ENCODE peak calls at places on chromosomes 13 and 19, in nine cellular contexts. U, H, K, T, D, M, B, V and Y are unnamed samples.
A peak's percentile ranks its signal among the peaks of the same experiment; 100 is the strongest.

GRCh38 chr19:9061879-9062278 is 25.0 kb upstream of the OR1M1 start:
- DNase-seq in V (no peak), H (no peak), B (no peak), K (no peak), M (no peak), T (no peak), D (no peak), U (no peak), Y (no peak)

GRCh38 chr13:112689498-112690241 is at the start of gene ATP11A:
- DNase-seq in M (peak; percentile 92), B (peak; percentile 85), U (peak; percentile 91), T (peak; percentile 92), K (peak; percentile 97), D (peak; percentile 72), V (peak; percentile 77), H (peak; percentile 80), Y (peak; percentile 96)

GRCh38 chr13:46012404-46012803 is 40.1 kb downstream of the ZC3H13 start:
- DNase-seq in T (no peak), B (no peak), U (no peak), D (no peak), M (no peak), H (no peak), V (no peak), K (no peak), Y (no peak)

GRCh38 chr19:468587-469256 is 7.9 kb upstream of the SHC2 start:
- DNase-seq in T (no peak), B (no peak), V (no peak), H (no peak), U (no peak), D (no peak), M (no peak), K (no peak), Y (no peak)

GRCh38 chr19:5789886-5790572 is 934 bp downstream of the DUS3L start:
- DNase-seq in B (no peak), T (no peak), M (peak; percentile 67), V (peak; percentile 34), H (no peak), D (no peak), U (no peak), K (no peak), Y (no peak)

GRCh38 chr19:18685597-18686164 is 2.2 kb downstream of the CRTC1 start:
- DNase-seq in K (no peak), D (no peak), M (no peak), B (no peak), V (no peak), U (peak; percentile 13), T (no peak), H (no peak), Y (no peak)

GRCh38 chr19:18756896-18757295 is 34.2 kb downstream of the COMP start:
- DNase-seq in U (no peak), D (no peak), H (no peak), M (peak; percentile 41), V (peak; percentile 54), T (peak; percentile 77), B (no peak), K (no peak), Y (no peak)

GRCh38 chr13:98374750-98375149 is 197.7 kb upstream of the RNF113B start:
- DNase-seq in K (no peak), H (no peak), T (no peak), B (no peak), V (no peak), M (no peak), U (no peak), D (no peak), Y (no peak)

GRCh38 chr13:47990920-47991466 is 10.1 kb downstream of the SUCLA2 start:
- DNase-seq in U (no peak), T (no peak), H (no peak), K (no peak), M (no peak), D (no peak), V (no peak), B (no peak), Y (no peak)

GRCh38 chr13:42893346-42893745 is 98.7 kb downstream of the EPSTI1 start:
- DNase-seq in H (no peak), M (no peak), U (peak; percentile 50), T (no peak), D (peak; percentile 53), V (no peak), B (no peak), K (no peak), Y (no peak)

GRCh38 chr13:37929308-37929707 is 59.7 kb upstream of the TRPC4 start:
- DNase-seq in H (no peak), D (no peak), K (no peak), M (no peak), T (no peak), V (no peak), U (no peak), B (no peak), Y (no peak)

GRCh38 chr13:46684287-46685001 is 112.5 kb downstream of the ESD start:
- DNase-seq in D (no peak), T (no peak), V (no peak), M (no peak), H (no peak), U (no peak), K (no peak), B (no peak), Y (no peak)

GRCh38 chr19:17220207-17220758 is 5.1 kb downstream of the USE1 start:
- DNase-seq in B (no peak), T (no peak), D (peak; percentile 71), U (peak; percentile 71), K (no peak), M (no peak), V (no peak), H (no peak), Y (no peak)

GRCh38 chr19:9406798-9407352 is 28.5 kb downstream of the ZNF266 start:
- DNase-seq in U (peak; percentile 92), V (peak; percentile 23), M (peak; percentile 56), H (peak; percentile 15), D (peak; percentile 91), T (peak; percentile 97), B (no peak), K (peak; percentile 88), Y (peak; percentile 67)

GRCh38 chr13:98506343-98507059 is 70.4 kb downstream of the STK24 start:
- DNase-seq in B (no peak), T (no peak), D (no peak), U (no peak), M (no peak), V (no peak), K (no peak), H (no peak), Y (no peak)

GRCh38 chr19:19860756-19861390 is 4.8 kb upstream of the ZNF253 start:
- DNase-seq in T (no peak), V (peak; percentile 73), H (no peak), D (no peak), M (no peak), K (no peak), U (no peak), B (no peak), Y (peak; percentile 18)

GRCh38 chr13:51799261-51799660 is 4.7 kb downstream of the DHRS12 start:
- DNase-seq in H (no peak), B (no peak), M (no peak), K (no peak), T (no peak), D (no peak), U (no peak), V (no peak), Y (no peak)

GRCh38 chr13:40749327-40749726 is 21.7 kb downstream of the MRPS31 start:
- DNase-seq in V (no peak), U (no peak), K (no peak), D (no peak), M (no peak), B (no peak), H (no peak), T (no peak), Y (no peak)
- TF ChIP-seq CTCF in V (no peak), U (peak; percentile 10), K (no peak), D (peak; percentile 12), M (no peak), B (peak; percentile 35), H (no peak), T (peak; percentile 1), Y (no peak)

DNA sequence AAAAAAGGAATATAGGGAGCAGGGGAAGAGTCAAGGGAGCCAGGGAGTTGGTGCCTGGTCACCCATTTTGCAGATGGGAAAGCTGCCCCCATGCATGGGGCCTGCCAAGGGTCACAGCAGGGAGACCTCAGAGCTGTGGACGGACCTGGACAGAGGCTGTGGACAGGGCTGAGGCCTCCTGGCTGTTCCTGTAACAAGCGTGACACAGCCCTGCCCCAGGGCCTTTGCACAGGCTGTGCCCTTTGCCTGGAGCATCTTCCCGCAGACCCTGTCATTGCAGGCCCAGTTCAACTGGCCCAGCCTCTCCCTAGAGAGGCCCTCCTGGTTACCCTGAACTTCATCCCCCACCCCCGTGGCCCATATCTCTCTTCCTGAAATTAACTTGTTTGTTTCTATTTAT is 6.4 kb downstream of the TNFAIP8L1 start:
- DNase-seq in K (no peak), B (no peak), H (no peak), U (no peak), M (no peak), T (no peak), V (no peak), D (no peak), Y (no peak)
- TF ChIP-seq CTCF in K (no peak), B (no peak), H (no peak), U (no peak), M (no peak), T (no peak), V (no peak), D (no peak), Y (no peak)

GRCh38 chr13:113802090-113802531 is 43.1 kb downstream of the TMEM255B start:
- DNase-seq in B (peak; percentile 46), H (no peak), D (peak; percentile 54), V (no peak), K (peak; percentile 77), U (peak; percentile 72), T (peak; percentile 79), M (peak; percentile 60), Y (no peak)
- TF ChIP-seq CTCF in B (no peak), H (no peak), D (peak; percentile 36), V (no peak), K (no peak), U (peak; percentile 29), T (peak; percentile 27), M (no peak), Y (no peak)

GRCh38 chr19:2113436-2114211 is 16.9 kb downstream of the IZUMO4 start:
- DNase-seq in T (no peak), V (no peak), K (no peak), U (no peak), H (no peak), B (no peak), M (no peak), D (peak; percentile 36), Y (no peak)

GRCh38 chr19:2111425-2111824 is 14.7 kb downstream of the IZUMO4 start:
- DNase-seq in K (no peak), D (no peak), H (no peak), V (no peak), T (no peak), M (no peak), U (no peak), B (no peak), Y (no peak)

GRCh38 chr19:2114218-2114617 is 17.5 kb downstream of the IZUMO4 start:
- DNase-seq in K (no peak), B (no peak), T (no peak), D (no peak), H (no peak), U (no peak), M (no peak), V (no peak), Y (no peak)

GRCh38 chr19:2111886-2112285 is 15.2 kb downstream of the IZUMO4 start:
- DNase-seq in M (no peak), K (no peak), T (no peak), B (no peak), V (no peak), U (no peak), D (no peak), H (no peak), Y (no peak)

GRCh38 chr19:2112516-2113320 is 16.0 kb downstream of the IZUMO4 start:
- DNase-seq in D (no peak), T (no peak), H (no peak), V (no peak), U (no peak), B (no peak), M (no peak), K (no peak), Y (no peak)
- TF ChIP-seq CTCF in D (no peak), T (no peak), H (no peak), V (no peak), U (no peak), B (no peak), M (no peak), K (no peak), Y (no peak)